ENCODE peak calls at places on chromosomes 5 and 9, in nine cellular contexts. L, M, Q, G, J, T, C, W and I are unnamed samples. For H3K36me3, the result is how much of the 10 kb centered on the place peaks cover.

GRCh38 chr5:78232163-78232562 is 62.3 kb downstream of the AP3B1 start:
- DNase-seq in G (no peak), M (no peak), J (no peak), W (no peak), Q (no peak), C (no peak), L (no peak), T (no peak), I (no peak)

GRCh38 chr5:40033411-40033810 is 608.6 kb upstream of the DAB2 start:
- DNase-seq in L (no peak), M (no peak), J (no peak), T (no peak), G (no peak), C (no peak), W (peak), Q (no peak), I (no peak)

GRCh38 chr9:134502261-134503211 is 139.1 kb upstream of the COL5A1 start:
- DNase-seq in T (peak), G (peak), M (peak), C (peak), W (peak), Q (peak), J (peak), L (peak), I (no peak)

GRCh38 chr5:89769975-89770374 is 639.6 kb downstream of the CETN3 start:
- DNase-seq in C (no peak), W (no peak), L (no peak), M (no peak), J (no peak), G (peak), Q (no peak), T (no peak), I (no peak)

GRCh38 chr5:75651575-75651974 is 40.3 kb downstream of the ANKDD1B start:
- DNase-seq in G (no peak), W (no peak), M (no peak), T (no peak), C (no peak), L (no peak), Q (no peak), J (no peak), I (no peak)

GRCh38 chr9:3467593-3468219 is 58.1 kb downstream of the RFX3 start:
- DNase-seq in G (peak), C (peak), J (peak), M (peak), L (peak), T (peak), Q (peak), W (peak), I (peak)

GRCh38 chr9:35918780-35919179 is 9.5 kb downstream of the SPAAR start:
- DNase-seq in J (no peak), C (peak), Q (no peak), L (no peak), M (no peak), G (no peak), T (no peak), W (no peak), I (no peak)

GRCh38 chr9:78118742-78119473 is 87.3 kb upstream of the GNAQ start:
- DNase-seq in T (no peak), L (no peak), C (no peak), G (peak), Q (no peak), M (no peak), J (no peak), W (no peak), I (no peak)

GRCh38 chr5:68015381-68015780 is 200.2 kb upstream of the PIK3R1 start:
- DNase-seq in L (no peak), Q (no peak), T (no peak), M (no peak), W (no peak), G (no peak), J (no peak), C (no peak), I (no peak)

GRCh38 chr5:59042201-59042600 is 459.3 kb downstream of the RAB3C start:
- DNase-seq in Q (no peak), L (no peak), C (no peak), J (no peak), G (peak), T (no peak), W (no peak), M (no peak), I (no peak)

GRCh38 chr9:127399736-127400269 is 2.8 kb downstream of the SLC2A8 start:
- DNase-seq in J (no peak), T (no peak), L (no peak), W (peak), Q (no peak), G (no peak), C (no peak), M (peak), I (no peak)

GRCh38 chr5:40914835-40915234 is 5.5 kb downstream of the C7 start:
- DNase-seq in M (no peak), L (no peak), G (peak), W (no peak), T (no peak), C (no peak), J (no peak), Q (no peak), I (no peak)

GRCh38 chr9:78871452-78872331 is 574.8 kb downstream of the PSAT1 start:
- DNase-seq in M (no peak), C (no peak), G (peak), W (no peak), Q (no peak), T (no peak), L (no peak), J (no peak), I (peak)

GRCh38 chr5:522899-523657 is 1.2 kb downstream of the SLC9A3 start:
- DNase-seq in J (no peak), G (no peak), C (no peak), Q (no peak), L (no peak), T (no peak), M (peak), W (no peak), I (no peak)

GRCh38 chr5:136586196-136586595 is 220.9 kb upstream of the TRPC7 start:
- DNase-seq in T (no peak), Q (no peak), C (no peak), J (no peak), W (no peak), M (no peak), L (no peak), G (no peak), I (no peak)

DNA sequence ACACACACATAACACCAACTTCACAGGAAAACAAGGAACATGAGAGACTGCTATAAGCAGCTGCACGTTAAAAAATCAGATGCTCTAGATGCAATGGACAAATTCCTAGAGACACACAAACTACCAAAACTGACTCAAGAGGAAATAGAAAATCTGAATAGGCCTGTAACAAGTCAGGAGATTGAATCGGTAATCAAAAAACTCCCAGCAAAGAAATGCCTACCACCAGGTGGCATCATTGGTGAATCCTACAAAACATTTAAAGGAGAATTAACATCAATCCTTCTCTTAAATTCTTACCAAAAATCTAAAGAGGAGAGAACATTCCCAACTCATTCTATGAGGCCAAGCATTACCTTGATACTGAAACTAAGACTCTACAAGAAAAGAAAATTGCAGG is 54.9 kb downstream of the NDST1 start:
- DNase-seq in W (no peak), T (no peak), L (no peak), Q (no peak), J (peak), C (no peak), M (peak), G (peak), I (peak)
- TF ChIP-seq CTCF in W (peak), T (peak), L (peak), Q (peak), J (peak), C (peak), M (peak), G (peak), I (peak)

DNA sequence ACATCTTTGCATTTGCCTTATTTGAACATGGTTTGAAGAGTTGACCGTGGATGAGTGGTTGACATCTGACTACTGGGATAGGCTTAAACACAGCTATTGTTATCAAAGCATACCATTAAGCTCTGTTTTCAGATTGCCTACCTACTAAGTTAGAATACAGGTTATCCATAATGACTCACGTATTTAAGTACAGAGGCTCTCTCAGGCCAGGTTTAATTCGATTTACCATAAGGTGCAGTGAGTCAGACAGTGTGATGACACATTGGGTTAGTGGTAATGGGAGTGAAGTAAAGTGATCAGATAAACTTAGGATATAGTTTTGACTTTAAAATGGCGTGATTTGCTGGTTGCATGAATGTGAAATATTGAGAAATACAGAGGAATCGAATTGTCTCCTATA is 732.0 kb upstream of the CTNND2 start:
- DNase-seq in G (peak), L (no peak), C (no peak), J (no peak), T (no peak), Q (no peak), M (no peak), W (no peak), I (no peak)
- H3K36me3 ChIP-seq in G (under half), L (under half), C (under half), J (under half), T (under half), Q (under half), M (under half), W (under half), I (under half)

GRCh38 chr5:165184183-165184582 is 1678.8 kb downstream of the MAT2B start:
- DNase-seq in W (no peak), Q (no peak), J (no peak), C (no peak), T (no peak), G (no peak), M (no peak), L (no peak), I (no peak)
- H3K4me3 ChIP-seq in W (no peak), Q (no peak), J (no peak), C (no peak), T (no peak), G (no peak), M (no peak), L (no peak), I (no peak)

GRCh38 chr9:34125681-34126206 is 754 bp downstream of the DCAF12 start:
- DNase-seq in J (peak), W (peak), T (peak), G (peak), Q (no peak), C (peak), L (no peak), M (peak), I (no peak)
- TF ChIP-seq CTCF in J (peak), W (no peak), T (peak), G (no peak), Q (no peak), C (peak), L (no peak), M (no peak), I (no peak)

DNA sequence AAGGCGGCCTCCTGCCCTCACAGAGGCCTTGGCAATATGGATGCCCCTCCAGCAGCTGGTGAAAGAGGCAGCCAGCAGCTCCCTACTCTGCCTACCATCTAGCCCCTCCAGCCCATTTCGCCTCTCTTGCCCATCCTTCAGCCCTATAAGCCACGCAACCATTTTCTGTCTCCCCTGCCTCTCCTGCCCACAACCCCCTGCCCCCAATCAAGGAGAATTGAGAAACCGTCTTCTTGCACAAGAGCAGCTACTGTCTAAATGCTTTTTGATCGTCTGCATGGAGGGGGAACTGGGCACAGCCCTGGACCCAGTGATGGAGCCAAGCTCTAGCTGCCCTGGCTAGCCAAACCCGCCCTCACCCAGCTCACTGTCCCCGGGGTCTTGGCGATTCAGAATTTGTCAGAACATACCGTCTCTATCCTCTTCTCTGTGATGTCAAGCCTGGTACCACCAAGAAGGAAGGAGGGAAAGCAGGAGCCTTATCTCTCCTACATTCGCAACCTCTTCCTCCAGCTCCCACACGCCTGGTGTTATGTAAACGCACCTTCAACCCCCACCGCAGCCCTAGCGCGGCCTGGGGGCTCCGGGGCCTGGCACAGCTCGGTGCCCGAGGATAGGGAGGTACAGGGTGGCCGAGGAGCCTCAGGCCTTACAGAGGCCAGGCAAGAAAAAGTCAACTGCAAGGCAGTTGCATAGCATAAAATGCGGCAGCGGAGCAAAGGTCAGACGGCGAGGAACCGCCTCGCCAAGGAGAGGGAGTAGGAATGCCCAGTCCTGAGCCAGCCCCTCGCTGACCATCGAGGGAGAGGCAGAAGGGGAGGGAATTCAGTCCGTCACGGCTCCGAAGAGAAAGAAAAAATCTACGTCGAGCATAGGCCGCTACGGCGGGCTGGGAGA is 1.1 kb downstream of the SPRY4 start:
- DNase-seq in G (peak), Q (peak), T (peak), M (no peak), W (no peak), J (peak), C (peak), L (no peak), I (no peak)
- H3K36me3 ChIP-seq in G (under half), Q (under half), T (under half), M (under half), W (under half), J (under half), C (under half), L (under half), I (under half)

DNA sequence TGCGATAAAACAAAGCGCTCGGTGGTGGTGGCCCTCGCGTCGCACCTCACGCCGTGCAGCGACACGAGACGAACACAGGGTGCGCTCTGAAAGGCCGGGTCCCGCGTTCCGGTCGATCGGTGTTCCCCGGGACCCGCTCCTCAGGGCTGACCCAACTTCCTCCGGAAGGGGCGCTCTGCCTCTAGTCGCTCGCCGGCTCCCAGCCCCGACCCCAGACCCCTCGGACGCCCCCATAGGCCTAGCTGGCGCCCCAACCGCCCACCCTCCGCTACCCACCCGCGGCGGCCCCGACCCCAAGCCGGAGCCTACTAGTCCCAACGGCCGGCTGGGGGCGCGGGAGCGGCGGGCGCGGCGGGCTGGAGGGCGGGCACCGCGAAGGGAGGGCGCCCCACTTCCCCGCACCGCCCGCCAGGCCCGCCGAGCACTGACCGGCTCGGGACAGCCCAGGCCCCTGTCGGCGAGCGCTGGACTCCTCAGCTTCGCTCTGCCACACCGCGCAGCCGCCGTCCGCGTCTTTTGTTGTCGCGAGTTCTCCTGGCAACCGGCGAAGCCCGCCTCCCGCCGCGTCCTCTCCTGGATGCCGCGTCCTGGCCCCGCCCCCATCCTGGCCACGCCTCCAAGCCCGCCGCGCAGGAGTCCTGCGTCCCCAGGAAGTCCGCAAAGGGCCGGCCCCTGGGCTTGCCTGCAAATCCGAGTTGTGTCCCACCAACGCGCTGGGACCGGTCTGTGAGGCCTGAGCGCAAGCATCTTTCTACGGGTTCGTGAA is at the start of gene KIF27:
- DNase-seq in Q (peak), J (peak), M (peak), G (peak), C (peak), W (peak), L (peak), T (peak), I (peak)
- H3K4me3 ChIP-seq in Q (peak), J (peak), M (peak), G (peak), C (peak), W (peak), L (peak), T (peak), I (peak)